ENCODE peak calls at places on chromosomes 3 and 15, in seven cellular contexts. E is kidney glomerular epithelial cell; F is activated CD4-positive, alpha-beta T cell treated with anti-CD3 and anti-CD28 coated beads, Interleukin-2, amount 50 U/mL, for 1 hour; Z is SJSA1; D is GM13977; V is NCI-H2029 treated with DMSO at 0.1 percent for 48 hours; N is right atrium auricular region. M is an unnamed sample.

GRCh38 chr3:123834631-123835030 is 49.5 kb downstream of the MYLK start:
- DNase-seq in E (peak), F (no peak), Z (peak), D (no peak), V (no peak), N (no peak), M (peak)

GRCh38 chr15:69380100-69380725 is 33.9 kb upstream of the KIF23 start:
- DNase-seq in E (no peak), F (no peak), Z (no peak), D (no peak), V (no peak), N (no peak), M (no peak)

GRCh38 chr3:18989237-18989812 is 159.0 kb upstream of the KCNH8 start:
- DNase-seq in E (no peak), F (no peak), Z (no peak), D (no peak), V (no peak), N (no peak), M (no peak)

GRCh38 chr3:168289480-168289879 is 193.8 kb upstream of the GOLIM4 start:
- DNase-seq in E (no peak), F (no peak), Z (no peak), D (no peak), V (no peak), N (no peak), M (no peak)

GRCh38 chr3:20405731-20406130 is 219.7 kb upstream of the SGO1 start:
- DNase-seq in E (no peak), F (no peak), Z (no peak), D (no peak), V (no peak), N (no peak), M (no peak)

GRCh38 chr3:104669083-104669482 is 697.6 kb upstream of the ALCAM start:
- DNase-seq in E (no peak), F (no peak), Z (no peak), D (no peak), V (no peak), N (no peak), M (no peak)

GRCh38 chr3:25592510-25592968 is 72.2 kb downstream of the TOP2B start:
- DNase-seq in E (peak), F (no peak), Z (peak), D (no peak), V (no peak), N (peak), M (peak)

GRCh38 chr3:150414273-150414672 is 6.2 kb downstream of the TSC22D2 start:
- DNase-seq in E (peak), F (no peak), Z (no peak), D (no peak), V (no peak), N (no peak), M (peak)

GRCh38 chr3:135927170-135927569 is 38.4 kb upstream of the PPP2R3A start:
- DNase-seq in E (no peak), F (no peak), Z (no peak), D (no peak), V (no peak), N (no peak), M (no peak)

GRCh38 chr15:65646486-65646885 is 24.7 kb downstream of the SLC24A1 start:
- DNase-seq in E (no peak), F (no peak), Z (no peak), D (no peak), V (no peak), N (no peak), M (no peak)

GRCh38 chr3:32143849-32144757 is 37.7 kb downstream of the GPD1L start:
- DNase-seq in E (peak), F (peak), Z (peak), D (peak), V (peak), N (no peak), M (peak)